ENCODE peak calls at places on chromosomes 7 and 10, in five cellular contexts. F is Calu3, Z is breast epithelium, L is GM23338, G is AG09309. Y is an unnamed sample.

GRCh38 chr7:99331002-99331401 is 5.3 kb downstream of the ARPC1A start:
- DNase-seq in G (no peak), Z (no peak), L (no peak), F (no peak), Y (no peak)

GRCh38 chr10:119306514-119306951 is 99.2 kb downstream of the GRK5 start:
- DNase-seq in Z (no peak), F (no peak), G (no peak), L (no peak), Y (peak; percentile 73)

GRCh38 chr7:77353911-77354310 is 62.2 kb downstream of the GSAP start:
- DNase-seq in L (no peak), F (no peak), Z (no peak), G (no peak), Y (no peak)

GRCh38 chr10:88725798-88726197 is 19.7 kb downstream of the LIPK start:
- DNase-seq in F (no peak), G (no peak), L (no peak), Z (no peak), Y (no peak)

GRCh38 chr10:683448-684071 is 5.9 kb downstream of the DIP2C start:
- DNase-seq in F (no peak), G (peak; percentile 94), L (no peak), Z (no peak), Y (no peak)

GRCh38 chr10:86960863-86961434 is 2.5 kb downstream of the SNCG start:
- DNase-seq in G (no peak), L (no peak), Z (no peak), F (no peak), Y (no peak)

GRCh38 chr7:875476-876076 is 778 bp upstream of the GET4 start:
- DNase-seq in Z (no peak), G (no peak), F (no peak), L (no peak), Y (no peak)

GRCh38 chr10:133116455-133116854 is 28.7 kb downstream of the ADGRA1 start:
- DNase-seq in G (no peak), Z (no peak), F (no peak), L (no peak), Y (no peak)

GRCh38 chr7:108875139-108875538 is 305.5 kb downstream of the DNAJB9 start:
- DNase-seq in Z (no peak), L (peak; percentile 67), G (peak; percentile 14), F (no peak), Y (no peak)
- TF ChIP-seq CTCF in Z (no peak), L (peak; percentile 70), G (peak; percentile 55), F (peak; percentile 14), Y (no peak)

GRCh38 chr10:27861781-27862180 is 116.2 kb upstream of the MKX start:
- DNase-seq in L (no peak), Z (no peak), G (no peak), F (no peak), Y (no peak)

GRCh38 chr10:27865221-27865635 is 119.6 kb upstream of the MKX start:
- DNase-seq in L (no peak), G (peak; percentile 46), Z (no peak), F (no peak), Y (no peak)
- TF ChIP-seq CTCF in L (no peak), G (peak; percentile 35), Z (no peak), F (no peak), Y (no peak)

GRCh38 chr7:96415293-96415940 is 93.5 kb upstream of the SLC25A13 start:
- DNase-seq in L (peak; percentile 28), F (peak; percentile 55), G (no peak), Z (no peak), Y (no peak)
- TF ChIP-seq CTCF in L (no peak), F (no peak), G (no peak), Z (no peak), Y (no peak)

GRCh38 chr7:42522227-42522991 is 285.4 kb upstream of the GLI3 start:
- DNase-seq in Z (peak; percentile 23), G (no peak), F (no peak), L (peak; percentile 74), Y (no peak)
- TF ChIP-seq CTCF in Z (no peak), G (peak; percentile 9), F (no peak), L (no peak), Y (no peak)